ENCODE peak calls at places on chromosomes 16 and 17, in eight cellular contexts. One of them, this sample, is unnamed.
A peak's percentile ranks its signal among the peaks of the same experiment; 100 is the strongest.

GRCh38 chr17:55830210-55830609 is 79.4 kb downstream of the PCTP start:
- DNase-seq in Peyer's patch: no peak
- DNase-seq in fibroblast of lung: no peak
- DNase-seq in IMR-90: no peak
- DNase-seq in HCT116: no peak
- DNase-seq in ovary: no peak
- DNase-seq in SJSA1: no peak
- DNase-seq in CD4-positive, alpha-beta T cell: no peak
- DNase-seq in this sample: no peak

GRCh38 chr16:87496101-87496801 is 3.4 kb upstream of the ZCCHC14 start:
- DNase-seq in Peyer's patch: peak; percentile 50
- DNase-seq in fibroblast of lung: no peak
- DNase-seq in IMR-90: no peak
- DNase-seq in HCT116: no peak
- DNase-seq in ovary: no peak
- DNase-seq in SJSA1: no peak
- DNase-seq in CD4-positive, alpha-beta T cell: no peak
- DNase-seq in this sample: no peak

GRCh38 chr17:72362466-72363335 is 241.9 kb downstream of the SOX9 start:
- DNase-seq in Peyer's patch: no peak
- DNase-seq in fibroblast of lung: peak; percentile 90
- DNase-seq in IMR-90: peak; percentile 92
- DNase-seq in HCT116: no peak
- DNase-seq in ovary: no peak
- DNase-seq in SJSA1: peak; percentile 76
- DNase-seq in CD4-positive, alpha-beta T cell: no peak
- DNase-seq in this sample: no peak

GRCh38 chr16:919658-920631 is 50.8 kb downstream of the LMF1 start:
- DNase-seq in Peyer's patch: no peak
- DNase-seq in fibroblast of lung: peak; percentile 33
- DNase-seq in IMR-90: peak; percentile 62
- DNase-seq in HCT116: no peak
- DNase-seq in ovary: no peak
- DNase-seq in SJSA1: no peak
- DNase-seq in CD4-positive, alpha-beta T cell: no peak
- DNase-seq in this sample: no peak

GRCh38 chr17:62800580-62800979 is 7.5 kb downstream of the MARCHF10 start:
- DNase-seq in Peyer's patch: no peak
- DNase-seq in fibroblast of lung: peak; percentile 27
- DNase-seq in IMR-90: peak; percentile 63
- DNase-seq in HCT116: no peak
- DNase-seq in ovary: no peak
- DNase-seq in SJSA1: no peak
- DNase-seq in CD4-positive, alpha-beta T cell: no peak
- DNase-seq in this sample: no peak

GRCh38 chr16:3590736-3591435 is 13.7 kb upstream of the NLRC3 start:
- DNase-seq in Peyer's patch: no peak
- DNase-seq in fibroblast of lung: no peak
- DNase-seq in IMR-90: no peak
- DNase-seq in HCT116: no peak
- DNase-seq in ovary: no peak
- DNase-seq in SJSA1: no peak
- DNase-seq in CD4-positive, alpha-beta T cell: no peak
- DNase-seq in this sample: no peak

GRCh38 chr17:82370471-82371332 is 863 bp upstream of the UTS2R start:
- DNase-seq in Peyer's patch: peak; percentile 46
- DNase-seq in fibroblast of lung: peak; percentile 17
- DNase-seq in IMR-90: no peak
- DNase-seq in HCT116: no peak
- DNase-seq in ovary: no peak
- DNase-seq in SJSA1: no peak
- DNase-seq in CD4-positive, alpha-beta T cell: no peak
- DNase-seq in this sample: no peak

GRCh38 chr16:68421076-68421475 is 27.2 kb downstream of the SMPD3 start:
- DNase-seq in Peyer's patch: no peak
- DNase-seq in fibroblast of lung: no peak
- DNase-seq in IMR-90: no peak
- DNase-seq in HCT116: no peak
- DNase-seq in ovary: no peak
- DNase-seq in SJSA1: no peak
- DNase-seq in CD4-positive, alpha-beta T cell: no peak
- DNase-seq in this sample: no peak

GRCh38 chr17:81541123-81541522 is 11.0 kb downstream of the FAAP100 start:
- DNase-seq in Peyer's patch: no peak
- DNase-seq in fibroblast of lung: no peak
- DNase-seq in IMR-90: no peak
- DNase-seq in HCT116: no peak
- DNase-seq in ovary: no peak
- DNase-seq in SJSA1: no peak
- DNase-seq in CD4-positive, alpha-beta T cell: no peak
- DNase-seq in this sample: no peak

GRCh38 chr16:11032922-11033291 is 88.5 kb downstream of the CLEC16A start:
- DNase-seq in Peyer's patch: no peak
- DNase-seq in fibroblast of lung: peak; percentile 97
- DNase-seq in IMR-90: peak; percentile 80
- DNase-seq in HCT116: no peak
- DNase-seq in ovary: peak; percentile 45
- DNase-seq in SJSA1: no peak
- DNase-seq in CD4-positive, alpha-beta T cell: no peak
- DNase-seq in this sample: peak; percentile 75

GRCh38 chr16:68991075-68991474 is 114.4 kb upstream of the HAS3 start:
- DNase-seq in Peyer's patch: no peak
- DNase-seq in fibroblast of lung: no peak
- DNase-seq in IMR-90: no peak
- DNase-seq in HCT116: no peak
- DNase-seq in ovary: no peak
- DNase-seq in SJSA1: no peak
- DNase-seq in CD4-positive, alpha-beta T cell: no peak
- DNase-seq in this sample: no peak

GRCh38 chr16:86025706-86026105 is 126.7 kb downstream of the IRF8 start:
- DNase-seq in Peyer's patch: peak; percentile 47
- DNase-seq in fibroblast of lung: no peak
- DNase-seq in IMR-90: no peak
- DNase-seq in HCT116: no peak
- DNase-seq in ovary: no peak
- DNase-seq in SJSA1: no peak
- DNase-seq in CD4-positive, alpha-beta T cell: no peak
- DNase-seq in this sample: no peak

GRCh38 chr16:78809535-78809934 is 710.1 kb downstream of the WWOX start:
- DNase-seq in Peyer's patch: no peak
- DNase-seq in fibroblast of lung: no peak
- DNase-seq in IMR-90: no peak
- DNase-seq in HCT116: no peak
- DNase-seq in ovary: no peak
- DNase-seq in SJSA1: no peak
- DNase-seq in CD4-positive, alpha-beta T cell: no peak
- DNase-seq in this sample: no peak

GRCh38 chr16:11249233-11250061 is 6.6 kb downstream of the SOCS1 start:
- DNase-seq in Peyer's patch: no peak
- DNase-seq in fibroblast of lung: no peak
- DNase-seq in IMR-90: peak; percentile 38
- DNase-seq in HCT116: no peak
- DNase-seq in ovary: no peak
- DNase-seq in SJSA1: no peak
- DNase-seq in CD4-positive, alpha-beta T cell: no peak
- DNase-seq in this sample: peak; percentile 83

GRCh38 chr17:75827291-75828050 is 16.7 kb downstream of the UNC13D start:
- DNase-seq in Peyer's patch: peak; percentile 65
- DNase-seq in fibroblast of lung: peak; percentile 52
- DNase-seq in IMR-90: peak; percentile 41
- DNase-seq in HCT116: no peak
- DNase-seq in ovary: peak; percentile 75
- DNase-seq in SJSA1: peak; percentile 91
- DNase-seq in CD4-positive, alpha-beta T cell: peak; percentile 61
- DNase-seq in this sample: peak; percentile 50

GRCh38 chr17:38509008-38509771 is 80.9 kb downstream of the ARHGAP23 start:
- DNase-seq in Peyer's patch: peak; percentile 77
- DNase-seq in fibroblast of lung: peak; percentile 91
- DNase-seq in IMR-90: peak; percentile 91
- DNase-seq in HCT116: peak; percentile 65
- DNase-seq in ovary: peak; percentile 80
- DNase-seq in SJSA1: no peak
- DNase-seq in CD4-positive, alpha-beta T cell: peak; percentile 69
- DNase-seq in this sample: peak; percentile 74

GRCh38 chr17:38509772-38510423 is 81.6 kb downstream of the ARHGAP23 start:
- DNase-seq in Peyer's patch: no peak
- DNase-seq in fibroblast of lung: peak; percentile 31
- DNase-seq in IMR-90: no peak
- DNase-seq in HCT116: no peak
- DNase-seq in ovary: peak; percentile 50
- DNase-seq in SJSA1: no peak
- DNase-seq in CD4-positive, alpha-beta T cell: no peak
- DNase-seq in this sample: no peak

GRCh38 chr17:38508570-38508950 is 80.3 kb downstream of the ARHGAP23 start:
- DNase-seq in Peyer's patch: no peak
- DNase-seq in fibroblast of lung: no peak
- DNase-seq in IMR-90: no peak
- DNase-seq in HCT116: no peak
- DNase-seq in ovary: no peak
- DNase-seq in SJSA1: no peak
- DNase-seq in CD4-positive, alpha-beta T cell: no peak
- DNase-seq in this sample: no peak

GRCh38 chr17:38507921-38508569 is 79.8 kb downstream of the ARHGAP23 start:
- DNase-seq in Peyer's patch: no peak
- DNase-seq in fibroblast of lung: no peak
- DNase-seq in IMR-90: no peak
- DNase-seq in HCT116: no peak
- DNase-seq in ovary: no peak
- DNase-seq in SJSA1: no peak
- DNase-seq in CD4-positive, alpha-beta T cell: no peak
- DNase-seq in this sample: no peak

GRCh38 chr17:38507436-38507835 is 79.2 kb downstream of the ARHGAP23 start:
- DNase-seq in Peyer's patch: no peak
- DNase-seq in fibroblast of lung: no peak
- DNase-seq in IMR-90: no peak
- DNase-seq in HCT116: no peak
- DNase-seq in ovary: no peak
- DNase-seq in SJSA1: no peak
- DNase-seq in CD4-positive, alpha-beta T cell: no peak
- DNase-seq in this sample: no peak
- H3K27me3 ChIP-seq in Peyer's patch: no peaks in the 10 kb centered on the region
- H3K27me3 ChIP-seq in fibroblast of lung: no peaks in the 10 kb centered on the region
- H3K27me3 ChIP-seq in IMR-90: no peaks in the 10 kb centered on the region
- H3K27me3 ChIP-seq in HCT116: no peaks in the 10 kb centered on the region
- H3K27me3 ChIP-seq in ovary: no peaks in the 10 kb centered on the region
- H3K27me3 ChIP-seq in SJSA1: no peaks in the 10 kb centered on the region
- H3K27me3 ChIP-seq in CD4-positive, alpha-beta T cell: peaks cover 24% of the 10 kb centered on the region
- H3K27me3 ChIP-seq in this sample: no peaks in the 10 kb centered on the region

GRCh38 chr16:29025218-29025617 is 40.4 kb downstream of the LAT start:
- DNase-seq in Peyer's patch: no peak
- DNase-seq in fibroblast of lung: no peak
- DNase-seq in IMR-90: no peak
- DNase-seq in HCT116: no peak
- DNase-seq in ovary: no peak
- DNase-seq in SJSA1: no peak
- DNase-seq in CD4-positive, alpha-beta T cell: no peak
- DNase-seq in this sample: no peak

GRCh38 chr16:29023279-29024278 is 38.7 kb downstream of the LAT start:
- DNase-seq in Peyer's patch: no peak
- DNase-seq in fibroblast of lung: no peak
- DNase-seq in IMR-90: peak; percentile 31
- DNase-seq in HCT116: no peak
- DNase-seq in ovary: no peak
- DNase-seq in SJSA1: peak; percentile 17
- DNase-seq in CD4-positive, alpha-beta T cell: no peak
- DNase-seq in this sample: no peak

GRCh38 chr16:29021471-29021870 is 36.6 kb downstream of the LAT start:
- DNase-seq in Peyer's patch: no peak
- DNase-seq in fibroblast of lung: no peak
- DNase-seq in IMR-90: no peak
- DNase-seq in HCT116: no peak
- DNase-seq in ovary: no peak
- DNase-seq in SJSA1: no peak
- DNase-seq in CD4-positive, alpha-beta T cell: no peak
- DNase-seq in this sample: no peak

GRCh38 chr16:29024280-29024679 is 39.4 kb downstream of the LAT start:
- DNase-seq in Peyer's patch: no peak
- DNase-seq in fibroblast of lung: no peak
- DNase-seq in IMR-90: no peak
- DNase-seq in HCT116: no peak
- DNase-seq in ovary: no peak
- DNase-seq in SJSA1: no peak
- DNase-seq in CD4-positive, alpha-beta T cell: no peak
- DNase-seq in this sample: no peak

DNA sequence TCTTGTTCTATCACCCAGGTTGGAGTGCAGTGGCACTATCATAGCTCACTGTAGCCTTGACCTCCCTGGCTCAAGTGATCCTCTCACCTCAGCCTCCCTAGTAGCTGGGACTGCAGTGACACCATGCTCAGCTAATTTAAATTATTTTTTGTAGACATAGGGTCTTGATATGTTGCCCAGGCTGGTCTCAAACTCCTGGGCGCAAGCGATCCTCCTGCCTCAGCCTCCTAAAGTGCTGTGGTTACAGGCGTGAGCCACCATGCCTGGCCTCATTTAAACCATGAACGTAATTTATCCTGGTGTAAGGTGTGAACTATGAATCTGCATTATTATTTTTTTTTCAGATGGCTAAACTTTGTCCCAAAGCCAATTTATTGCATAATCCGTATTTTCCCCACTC is 37.3 kb downstream of the LAT start:
- DNase-seq in Peyer's patch: no peak
- DNase-seq in fibroblast of lung: no peak
- DNase-seq in IMR-90: no peak
- DNase-seq in HCT116: no peak
- DNase-seq in ovary: no peak
- DNase-seq in SJSA1: no peak
- DNase-seq in CD4-positive, alpha-beta T cell: no peak
- DNase-seq in this sample: no peak
- H3K27ac ChIP-seq in Peyer's patch: no peak overlapping the region
- H3K27ac ChIP-seq in fibroblast of lung: no peak overlapping the region
- H3K27ac ChIP-seq in IMR-90: no peak overlapping the region
- H3K27ac ChIP-seq in HCT116: no peak overlapping the region
- H3K27ac ChIP-seq in ovary: no peak overlapping the region
- H3K27ac ChIP-seq in SJSA1: no peak overlapping the region
- H3K27ac ChIP-seq in CD4-positive, alpha-beta T cell: no peak overlapping the region
- H3K27ac ChIP-seq in this sample: no peak overlapping the region

GRCh38 chr16:4935231-4935855 is 1.6 kb downstream of the PPL start:
- DNase-seq in Peyer's patch: no peak
- DNase-seq in fibroblast of lung: peak; percentile 92
- DNase-seq in IMR-90: no peak
- DNase-seq in HCT116: no peak
- DNase-seq in ovary: peak; percentile 62
- DNase-seq in SJSA1: no peak
- DNase-seq in CD4-positive, alpha-beta T cell: no peak
- DNase-seq in this sample: peak; percentile 63
- H3K27me3 ChIP-seq in Peyer's patch: no peaks in the 10 kb centered on the region
- H3K27me3 ChIP-seq in fibroblast of lung: peaks cover 15% of the 10 kb centered on the region
- H3K27me3 ChIP-seq in IMR-90: peaks cover 53% of the 10 kb centered on the region
- H3K27me3 ChIP-seq in HCT116: no peaks in the 10 kb centered on the region
- H3K27me3 ChIP-seq in ovary: no peaks in the 10 kb centered on the region
- H3K27me3 ChIP-seq in SJSA1: peaks cover 11% of the 10 kb centered on the region
- H3K27me3 ChIP-seq in CD4-positive, alpha-beta T cell: peaks cover 41% of the 10 kb centered on the region
- H3K27me3 ChIP-seq in this sample: no peaks in the 10 kb centered on the region

DNA sequence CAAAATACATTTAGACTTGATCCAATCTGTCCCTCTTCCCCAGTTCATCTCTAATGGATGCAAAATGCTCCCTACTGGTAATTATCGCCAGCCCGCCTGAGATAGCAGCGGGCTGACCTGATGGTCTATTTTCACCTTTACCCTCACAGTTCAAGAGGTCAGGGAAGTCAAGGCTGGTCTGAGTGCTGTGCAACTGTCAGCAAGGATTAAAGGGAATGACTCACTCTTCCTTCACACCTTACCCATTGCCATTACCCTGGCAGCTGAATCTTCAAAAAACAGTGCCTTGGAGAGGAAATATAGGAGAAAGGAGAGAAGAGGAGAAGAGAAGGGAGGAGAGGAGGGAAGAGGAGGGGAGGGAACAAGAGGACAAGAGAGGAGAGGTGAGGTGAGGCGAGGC is 36.3 kb downstream of the GRB7 start:
- DNase-seq in Peyer's patch: no peak
- DNase-seq in fibroblast of lung: no peak
- DNase-seq in IMR-90: no peak
- DNase-seq in HCT116: no peak
- DNase-seq in ovary: no peak
- DNase-seq in SJSA1: no peak
- DNase-seq in CD4-positive, alpha-beta T cell: no peak
- DNase-seq in this sample: no peak
- H3K27ac ChIP-seq in Peyer's patch: peak overlapping the region; percentile 75
- H3K27ac ChIP-seq in fibroblast of lung: no peak overlapping the region
- H3K27ac ChIP-seq in IMR-90: no peak overlapping the region
- H3K27ac ChIP-seq in HCT116: no peak overlapping the region
- H3K27ac ChIP-seq in ovary: no peak overlapping the region
- H3K27ac ChIP-seq in SJSA1: no peak overlapping the region
- H3K27ac ChIP-seq in CD4-positive, alpha-beta T cell: peak overlapping the region; percentile 87
- H3K27ac ChIP-seq in this sample: no peak overlapping the region

This sample was measured in testis.